ENCODE peak calls at places on chromosomes 13 and 19, in five cellular contexts. O, M, I, J and R are unnamed samples.

GRCh38 chr19:28330831-28331230 is 882.1 kb downstream of the UQCRFS1 start:
- DNase-seq in J (no peak), I (no peak), M (no peak), O (no peak), R (no peak)

GRCh38 chr19:49442793-49443365 is 1.6 kb upstream of the SLC17A7 start:
- DNase-seq in O (peak; percentile 96), J (peak; percentile 99), M (peak; percentile 97), I (peak; percentile 90), R (peak; percentile 97)

GRCh38 chr13:25860862-25861261 is 191.0 kb downstream of the SHISA2 start:
- DNase-seq in J (no peak), M (no peak), O (no peak), I (no peak), R (no peak)

GRCh38 chr13:74466015-74466414 is 331.8 kb upstream of the KLF12 start:
- DNase-seq in O (no peak), M (no peak), J (no peak), I (no peak), R (no peak)

GRCh38 chr19:13001502-13002388 is 6.5 kb downstream of the NFIX start:
- DNase-seq in J (no peak), M (no peak), I (peak; percentile 71), O (peak; percentile 52), R (no peak)

GRCh38 chr13:24208314-24208713 is 47.8 kb downstream of the SPATA13 start:
- DNase-seq in M (peak; percentile 46), J (no peak), O (no peak), I (no peak), R (no peak)

GRCh38 chr13:95924389-95924994 is 128.7 kb downstream of the UGGT2 start:
- DNase-seq in M (peak; percentile 61), J (no peak), I (no peak), O (no peak), R (no peak)

GRCh38 chr13:92781965-92782364 is 444.6 kb upstream of the GPC6 start:
- DNase-seq in M (no peak), J (no peak), I (no peak), O (no peak), R (no peak)

GRCh38 chr13:30496147-30496546 is 30.4 kb upstream of the HMGB1 start:
- DNase-seq in O (no peak), M (no peak), J (no peak), I (no peak), R (no peak)

GRCh38 chr13:85497652-85498051 is 301.6 kb downstream of the SLITRK6 start:
- DNase-seq in M (peak; percentile 48), J (no peak), O (no peak), I (no peak), R (no peak)

GRCh38 chr13:96650301-96650886 is 343.9 kb downstream of the OXGR1 start:
- DNase-seq in J (no peak), I (no peak), M (no peak), O (no peak), R (no peak)

GRCh38 chr19:5789886-5790572 is 934 bp downstream of the DUS3L start:
- DNase-seq in O (no peak), M (no peak), I (no peak), J (no peak), R (no peak)

GRCh38 chr13:29059837-29060236 is 239.7 kb downstream of the MTUS2 start:
- DNase-seq in J (no peak), M (no peak), I (no peak), O (no peak), R (no peak)

GRCh38 chr13:97030705-97031452 is 36.6 kb upstream of the OXGR1 start:
- DNase-seq in O (no peak), M (peak; percentile 69), I (no peak), J (no peak), R (no peak)

GRCh38 chr13:76418404-76418803 is 467.8 kb downstream of the KCTD12 start:
- DNase-seq in J (no peak), O (no peak), M (no peak), I (no peak), R (no peak)

GRCh38 chr19:49331616-49332055 is 3.6 kb upstream of the CD37 start:
- DNase-seq in M (peak; percentile 77), O (no peak), I (peak; percentile 34), J (peak; percentile 7), R (no peak)

GRCh38 chr19:28785961-28786360 is 427.0 kb downstream of the UQCRFS1 start:
- DNase-seq in M (no peak), O (no peak), J (no peak), I (no peak), R (no peak)

GRCh38 chr13:72104656-72105180 is 237.7 kb upstream of the DACH1 start:
- DNase-seq in J (no peak), I (no peak), M (no peak), O (no peak), R (no peak)

GRCh38 chr13:101399365-101399764 is 16.9 kb downstream of the NALCN start:
- DNase-seq in J (no peak), M (no peak), I (no peak), O (no peak), R (no peak)

GRCh38 chr13:106566682-106567420 is 1.1 kb downstream of the ARGLU1 start:
- DNase-seq in J (no peak), M (peak; percentile 55), I (peak; percentile 63), O (peak; percentile 69), R (peak; percentile 64)

GRCh38 chr19:18543814-18544475 is 572 bp upstream of the FKBP8 start:
- DNase-seq in I (peak; percentile 51), M (peak; percentile 79), O (peak; percentile 82), J (no peak), R (no peak)

GRCh38 chr13:112521073-112521685 is 66.8 kb downstream of the TUBGCP3 start:
- DNase-seq in M (no peak), I (no peak), J (no peak), O (no peak), R (no peak)

GRCh38 chr13:46303743-46304385 is 83.2 kb downstream of the RUBCNL start:
- DNase-seq in M (no peak), I (no peak), O (no peak), J (no peak), R (no peak)

GRCh38 chr13:48576448-48576993 is 43.6 kb upstream of the RCBTB2 start:
- DNase-seq in M (no peak), I (no peak), O (no peak), J (no peak), R (no peak)

GRCh38 chr13:99041788-99042187 is 63.9 kb upstream of the DOCK9 start:
- DNase-seq in O (no peak), I (no peak), J (no peak), M (no peak), R (no peak)

GRCh38 chr19:7297742-7298141 is 3.5 kb upstream of the INSR start:
- DNase-seq in O (no peak), J (no peak), I (no peak), M (no peak), R (no peak)

GRCh38 chr19:43152217-43152616 is 34.1 kb downstream of the PSG5 start:
- DNase-seq in I (no peak), M (no peak), J (no peak), O (no peak), R (no peak)

GRCh38 chr19:1862424-1863307 is 713 bp downstream of the KLF16 start:
- DNase-seq in I (no peak), J (no peak), M (peak; percentile 56), O (peak; percentile 60), R (no peak)

GRCh38 chr19:54209748-54210494 is 9.3 kb downstream of the RPS9 start:
- DNase-seq in M (peak; percentile 93), O (peak; percentile 93), J (peak; percentile 79), I (peak; percentile 97), R (peak; percentile 84)

GRCh38 chr13:50379584-50379983 is 364.3 kb downstream of the KCNRG start:
- DNase-seq in J (no peak), M (no peak), O (no peak), I (no peak), R (no peak)

GRCh38 chr19:11421607-11422098 is 2.5 kb upstream of the RGL3 start:
- DNase-seq in I (peak; percentile 72), J (no peak), M (peak; percentile 6), O (peak; percentile 63), R (no peak)

GRCh38 chr13:110382830-110383229 is 75.7 kb downstream of the COL4A2 start:
- DNase-seq in J (no peak), O (no peak), M (no peak), I (no peak), R (no peak)

GRCh38 chr19:53868091-53868891 is 608 bp downstream of the MYADM start:
- DNase-seq in M (peak; percentile 80), J (peak; percentile 91), I (peak; percentile 44), O (peak; percentile 69), R (no peak)

GRCh38 chr13:52454825-52455676 is at the start of gene CKAP2:
- DNase-seq in I (peak; percentile 94), M (peak; percentile 92), J (peak; percentile 97), O (peak; percentile 96), R (peak; percentile 89)
- TF ChIP-seq POLR2A in I (peak; percentile 71), M (peak; percentile 72), J (no peak), O (peak; percentile 90), R (peak; percentile 78)

DNA sequence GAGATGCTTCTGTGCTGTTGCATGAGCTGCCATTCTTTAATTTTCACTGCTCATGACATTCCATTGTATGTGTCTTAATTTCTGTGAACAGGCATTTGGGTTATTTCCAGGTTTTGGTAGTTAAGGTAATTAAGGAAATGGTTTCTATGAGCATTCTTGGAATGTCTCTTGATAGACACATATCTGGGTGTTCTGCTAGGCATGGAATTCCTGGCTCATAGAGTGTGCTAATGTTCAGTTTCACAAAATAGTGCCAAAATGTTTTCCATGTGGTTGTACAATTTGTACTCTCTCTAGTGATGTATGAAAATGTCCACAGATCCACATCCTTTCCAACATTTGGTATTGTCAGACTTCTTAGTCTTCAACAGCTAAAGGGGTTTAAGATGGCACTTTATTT is 680.9 kb upstream of the SGCG start:
- DNase-seq in J (no peak), I (no peak), O (no peak), M (no peak), R (no peak)
- TF ChIP-seq EP300 in J (no peak), I (no peak), O (no peak), M (no peak), R (no peak)

GRCh38 chr19:3617463-3617862 is 9.1 kb downstream of the CACTIN start:
- DNase-seq in M (no peak), J (no peak), O (peak; percentile 77), I (peak; percentile 75), R (no peak)

GRCh38 chr19:3620145-3620816 is 6.3 kb downstream of the CACTIN start:
- DNase-seq in O (no peak), M (no peak), J (no peak), I (no peak), R (no peak)

GRCh38 chr19:3619631-3620012 is 7.0 kb downstream of the CACTIN start:
- DNase-seq in O (no peak), J (no peak), I (no peak), M (no peak), R (no peak)

GRCh38 chr19:3618144-3618810 is 8.3 kb downstream of the CACTIN start:
- DNase-seq in O (peak; percentile 70), I (peak; percentile 73), J (no peak), M (peak; percentile 44), R (peak; percentile 60)

GRCh38 chr19:3618811-3619630 is 7.6 kb downstream of the CACTIN start:
- DNase-seq in M (no peak), J (no peak), I (no peak), O (no peak), R (no peak)
- TF ChIP-seq POLR2A in M (no peak), J (no peak), I (no peak), O (no peak), R (no peak)

DNA sequence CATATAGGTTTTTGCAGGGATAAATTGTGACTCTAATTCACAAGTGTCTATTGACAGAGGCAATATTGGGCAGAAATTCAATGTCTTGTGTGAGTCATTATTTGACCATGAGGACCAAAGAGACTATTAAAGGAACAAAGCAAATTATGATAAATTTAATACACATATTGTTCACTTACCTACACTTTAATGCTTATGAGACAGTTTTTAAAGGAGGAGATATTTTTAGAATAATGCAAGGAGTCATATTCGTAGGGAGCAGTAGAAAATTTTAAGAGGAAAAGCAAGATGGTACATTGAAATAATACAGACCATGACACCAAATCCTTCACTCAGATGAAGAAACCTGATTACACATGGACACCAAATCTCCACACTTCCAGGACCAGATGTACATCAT is 4.1 kb upstream of the OR7A17 start:
- DNase-seq in M (no peak), O (no peak), I (no peak), J (no peak), R (no peak)
- TF ChIP-seq EP300 in M (no peak), O (no peak), I (no peak), J (no peak), R (no peak)